ENCODE peak calls at places on chromosomes 13 and 19, in eight cellular contexts. Q, T, V, M, Z, C, D and J are unnamed samples.

GRCh38 chr19:53007200-53008054 is 6.3 kb upstream of the ERVV-1 start:
- DNase-seq in Z (no peak), D (no peak), Q (no peak), V (no peak), T (no peak), C (no peak), M (peak), J (no peak)

GRCh38 chr19:39237200-39238184 is 7.3 kb downstream of the IFNL3 start:
- DNase-seq in V (peak), C (no peak), D (no peak), Z (no peak), Q (peak), T (no peak), M (peak), J (no peak)

GRCh38 chr19:52120286-52120685 is 19.5 kb downstream of the ZNF616 start:
- DNase-seq in V (no peak), M (no peak), C (no peak), Z (no peak), T (no peak), D (no peak), Q (no peak), J (no peak)

GRCh38 chr13:109919715-109920375 is 133.5 kb upstream of the IRS2 start:
- DNase-seq in Z (no peak), M (no peak), D (no peak), Q (peak), V (no peak), T (no peak), C (no peak), J (no peak)

GRCh38 chr13:69755101-69755500 is 352.5 kb upstream of the ATXN8OS start:
- DNase-seq in D (no peak), C (no peak), Z (no peak), T (no peak), Q (no peak), M (no peak), V (no peak), J (no peak)

GRCh38 chr13:109271991-109272454 is 514.4 kb downstream of the IRS2 start:
- DNase-seq in D (no peak), Q (peak), C (no peak), V (no peak), T (no peak), M (peak), Z (no peak), J (peak)

GRCh38 chr19:2453431-2454025 is 3.2 kb downstream of the LMNB2 start:
- DNase-seq in T (no peak), M (no peak), Z (no peak), D (no peak), V (no peak), C (no peak), Q (no peak), J (no peak)

GRCh38 chr13:80040219-80040976 is 300.5 kb downstream of the SPRY2 start:
- DNase-seq in V (no peak), T (peak), D (no peak), C (no peak), Q (peak), M (no peak), Z (no peak), J (peak)

GRCh38 chr13:53100394-53101063 is 71.9 kb downstream of the OLFM4 start:
- DNase-seq in M (peak), Q (no peak), T (no peak), C (no peak), V (no peak), Z (no peak), D (no peak), J (no peak)

GRCh38 chr13:76884167-76884566 is 2.0 kb downstream of the KCTD12 start:
- DNase-seq in M (peak), D (peak), V (peak), Q (no peak), Z (no peak), C (peak), T (no peak), J (peak)

GRCh38 chr13:29484236-29484635 is 111.3 kb downstream of the SLC7A1 start:
- DNase-seq in C (no peak), V (no peak), Q (no peak), T (no peak), M (no peak), D (no peak), Z (no peak), J (peak)

GRCh38 chr13:48201044-48201443 is 32.0 kb upstream of the ITM2B start:
- DNase-seq in V (no peak), T (no peak), C (no peak), M (no peak), D (no peak), Z (no peak), Q (no peak), J (no peak)

GRCh38 chr13:90950134-90950533 is 397.4 kb upstream of the MIR17HG start:
- DNase-seq in T (no peak), Q (no peak), C (no peak), Z (no peak), V (no peak), D (no peak), M (no peak), J (no peak)

GRCh38 chr13:101757446-101758039 is 305.1 kb downstream of the ITGBL1 start:
- DNase-seq in T (peak), D (peak), Z (no peak), Q (peak), V (no peak), C (no peak), M (no peak), J (peak)

GRCh38 chr19:44796701-44797115 is 12.2 kb upstream of the BCAM start:
- DNase-seq in T (no peak), Q (peak), M (peak), D (peak), Z (no peak), V (peak), C (peak), J (no peak)

GRCh38 chr19:5489511-5489910 is 34.3 kb downstream of the ZNRF4 start:
- DNase-seq in C (no peak), V (no peak), Q (no peak), T (no peak), D (no peak), M (no peak), Z (no peak), J (no peak)

GRCh38 chr13:34162545-34162936 is 344.6 kb downstream of the RFC3 start:
- DNase-seq in V (no peak), D (no peak), T (no peak), M (no peak), Z (no peak), Q (no peak), C (no peak), J (no peak)

GRCh38 chr19:42290523-42291436 is 11.2 kb upstream of the PRR19 start:
- DNase-seq in D (no peak), Q (peak), V (no peak), M (peak), Z (peak), C (no peak), T (peak), J (peak)

GRCh38 chr19:57688011-57688763 is 6.4 kb downstream of the ZNF551 start:
- DNase-seq in V (no peak), Z (no peak), D (no peak), T (no peak), C (no peak), M (no peak), Q (no peak), J (no peak)

GRCh38 chr19:3565177-3565576 is 7.6 kb upstream of the HMG20B start:
- DNase-seq in Z (no peak), D (no peak), M (peak), T (peak), V (no peak), Q (peak), C (no peak), J (no peak)

GRCh38 chr13:98172570-98173405 is 4.3 kb downstream of the RNF113B start:
- DNase-seq in Z (no peak), C (no peak), T (no peak), V (no peak), M (no peak), Q (peak), D (no peak), J (peak)

GRCh38 chr13:39770514-39770913 is 115.1 kb downstream of the COG6 start:
- DNase-seq in Q (no peak), C (no peak), V (no peak), Z (no peak), M (no peak), D (no peak), T (no peak), J (no peak)

GRCh38 chr19:798415-799075 is 1.3 kb downstream of the PTBP1 start:
- DNase-seq in M (no peak), Z (no peak), T (no peak), C (no peak), D (no peak), Q (no peak), V (peak), J (no peak)

GRCh38 chr19:14435320-14436050 is 2.4 kb downstream of the PKN1 start:
- DNase-seq in D (no peak), C (no peak), V (no peak), M (no peak), Z (no peak), Q (no peak), T (no peak), J (no peak)

GRCh38 chr13:99655351-99656091 is 154.2 kb downstream of the TM9SF2 start:
- DNase-seq in V (no peak), D (no peak), Q (peak), M (no peak), T (peak), Z (no peak), C (no peak), J (no peak)

GRCh38 chr13:36454121-36454520 is 21.8 kb downstream of the CCNA1 start:
- DNase-seq in Q (no peak), V (no peak), Z (no peak), D (no peak), C (no peak), M (no peak), T (no peak), J (no peak)

GRCh38 chr19:47523473-47523872 is 8.6 kb upstream of the NAPA start:
- DNase-seq in V (no peak), C (no peak), T (no peak), Z (no peak), Q (no peak), D (no peak), M (no peak), J (no peak)

GRCh38 chr19:53907193-53907581 is 1.9 kb upstream of the CACNG7 start:
- DNase-seq in V (no peak), C (no peak), M (peak), D (no peak), T (no peak), Z (no peak), Q (no peak), J (peak)

GRCh38 chr19:10113964-10114650 is 2.6 kb downstream of the P2RY11 start:
- DNase-seq in Z (no peak), T (no peak), C (no peak), V (no peak), Q (no peak), M (peak), D (no peak), J (no peak)

GRCh38 chr19:9165256-9165655 is 13.5 kb upstream of the OR7D2 start:
- DNase-seq in Q (no peak), Z (no peak), V (no peak), C (no peak), M (no peak), D (no peak), T (no peak), J (no peak)

GRCh38 chr13:110412132-110412912 is 105.2 kb downstream of the COL4A2 start:
- DNase-seq in T (peak), D (peak), Q (peak), M (peak), Z (peak), C (peak), V (peak), J (peak)

GRCh38 chr19:31152906-31153305 is 196.3 kb downstream of the TSHZ3 start:
- DNase-seq in C (no peak), Z (no peak), Q (peak), V (no peak), M (no peak), T (no peak), D (no peak), J (peak)

GRCh38 chr13:52029569-52029968 is 5.1 kb downstream of the UTP14C start:
- DNase-seq in M (no peak), C (no peak), V (peak), D (no peak), Z (no peak), Q (no peak), T (no peak), J (no peak)

GRCh38 chr19:14073232-14073924 is 792 bp downstream of the MISP3 start:
- DNase-seq in Z (peak), M (peak), D (peak), T (no peak), Q (peak), C (peak), V (peak), J (peak)

GRCh38 chr19:46648961-46649960 is 11.7 kb downstream of the DACT3 start:
- DNase-seq in D (no peak), T (no peak), Z (no peak), V (no peak), C (no peak), Q (no peak), M (no peak), J (no peak)

GRCh38 chr13:24777171-24777570 is 13.2 kb downstream of the RNF17 start:
- DNase-seq in Q (no peak), D (no peak), C (no peak), T (no peak), M (no peak), V (no peak), Z (no peak), J (no peak)